ENCODE peak calls at places on chromosome 3, in six cellular contexts. One of them, this sample, is unnamed.

GRCh38 chr3:66303556-66303955 is 82.8 kb downstream of the SLC25A26 start:
- DNase-seq in Daoy: no peak
- DNase-seq in GM06990: no peak
- DNase-seq in astrocyte of the spinal cord: no peak
- DNase-seq in central memory CD4-positive, alpha-beta T cell: peak; percentile 66
- DNase-seq in HCT116: no peak
- DNase-seq in this sample: no peak

GRCh38 chr3:171428321-171428787 is 31.9 kb downstream of the TNIK start:
- DNase-seq in Daoy: no peak
- DNase-seq in GM06990: no peak
- DNase-seq in astrocyte of the spinal cord: no peak
- DNase-seq in central memory CD4-positive, alpha-beta T cell: no peak
- DNase-seq in HCT116: no peak
- DNase-seq in this sample: no peak

GRCh38 chr3:129558772-129559564 is 16.0 kb downstream of the H1-8 start:
- DNase-seq in Daoy: peak; percentile 67
- DNase-seq in GM06990: no peak
- DNase-seq in astrocyte of the spinal cord: peak; percentile 61
- DNase-seq in central memory CD4-positive, alpha-beta T cell: no peak
- DNase-seq in HCT116: no peak
- DNase-seq in this sample: no peak

GRCh38 chr3:25151497-25151896 is 276.6 kb upstream of the RARB start:
- DNase-seq in Daoy: peak; percentile 35
- DNase-seq in GM06990: no peak
- DNase-seq in astrocyte of the spinal cord: no peak
- DNase-seq in central memory CD4-positive, alpha-beta T cell: no peak
- DNase-seq in HCT116: no peak
- DNase-seq in this sample: peak; percentile 86

GRCh38 chr3:47113669-47114365 is 50.1 kb downstream of the SETD2 start:
- DNase-seq in Daoy: peak; percentile 40
- DNase-seq in GM06990: peak; percentile 30
- DNase-seq in astrocyte of the spinal cord: peak; percentile 84
- DNase-seq in central memory CD4-positive, alpha-beta T cell: no peak
- DNase-seq in HCT116: no peak
- DNase-seq in this sample: no peak

GRCh38 chr3:197749315-197749600 is 425 bp upstream of the FYTTD1 start:
- DNase-seq in Daoy: peak; percentile 62
- DNase-seq in GM06990: no peak
- DNase-seq in astrocyte of the spinal cord: peak; percentile 63
- DNase-seq in central memory CD4-positive, alpha-beta T cell: peak; percentile 82
- DNase-seq in HCT116: peak; percentile 35
- DNase-seq in this sample: no peak

GRCh38 chr3:118793176-118793575 is 241.5 kb downstream of the IGSF11 start:
- DNase-seq in Daoy: no peak
- DNase-seq in GM06990: no peak
- DNase-seq in astrocyte of the spinal cord: no peak
- DNase-seq in central memory CD4-positive, alpha-beta T cell: no peak
- DNase-seq in HCT116: no peak
- DNase-seq in this sample: no peak

GRCh38 chr3:133821767-133822638 is 16.4 kb downstream of the SRPRB start:
- DNase-seq in Daoy: peak; percentile 91
- DNase-seq in GM06990: no peak
- DNase-seq in astrocyte of the spinal cord: peak; percentile 71
- DNase-seq in central memory CD4-positive, alpha-beta T cell: no peak
- DNase-seq in HCT116: peak; percentile 55
- DNase-seq in this sample: no peak

GRCh38 chr3:190362258-190362657 is 25.7 kb upstream of the CLDN16 start:
- DNase-seq in Daoy: no peak
- DNase-seq in GM06990: no peak
- DNase-seq in astrocyte of the spinal cord: no peak
- DNase-seq in central memory CD4-positive, alpha-beta T cell: no peak
- DNase-seq in HCT116: no peak
- DNase-seq in this sample: no peak

This sample was measured in glomerular endothelial cell.